ENCODE peak calls at places on chromosomes 1 and 21, in seven cellular contexts. F, O, N, J, E, Q and Z are unnamed samples. For H3K4me1, the result is how much of the 10 kb centered on the place peaks cover.

GRCh38 chr1:60970081-60970509 is 112.3 kb upstream of the NFIA start:
- DNase-seq in N (no peak), F (no peak), Q (no peak), J (no peak), E (no peak), O (no peak), Z (no peak)

GRCh38 chr21:21397464-21397863 is 399.3 kb downstream of the NCAM2 start:
- DNase-seq in E (no peak), F (no peak), N (no peak), O (no peak), Q (no peak), J (no peak), Z (peak)

GRCh38 chr1:89525169-89525855 is 683 bp downstream of the LRRC8B start:
- DNase-seq in N (peak), O (peak), E (peak), J (peak), F (no peak), Q (peak), Z (peak)

GRCh38 chr1:202005958-202006357 is 4.4 kb upstream of the ELF3 start:
- DNase-seq in E (no peak), J (no peak), Q (no peak), N (no peak), F (no peak), O (no peak), Z (no peak)

GRCh38 chr1:93288558-93288957 is 57.1 kb upstream of the DR1 start:
- DNase-seq in N (no peak), Q (no peak), O (no peak), J (no peak), F (no peak), E (no peak), Z (no peak)

GRCh38 chr1:111801071-111801850 is 45.6 kb downstream of the DDX20 start:
- DNase-seq in O (no peak), Q (no peak), J (peak), N (no peak), F (no peak), E (peak), Z (no peak)

GRCh38 chr1:226708967-226709396 is 30.1 kb downstream of the ITPKB start:
- DNase-seq in F (no peak), E (no peak), O (no peak), N (no peak), Q (no peak), J (no peak), Z (no peak)

GRCh38 chr21:32545948-32546441 is 39.3 kb downstream of the TCP10L start:
- DNase-seq in O (no peak), F (no peak), J (no peak), E (no peak), N (no peak), Q (no peak), Z (no peak)

GRCh38 chr1:54882483-54882882 is 4.5 kb downstream of the DHCR24 start:
- DNase-seq in N (no peak), Q (no peak), E (no peak), F (no peak), O (no peak), J (no peak), Z (no peak)

GRCh38 chr21:19981938-19982337 is 1016.3 kb upstream of the NCAM2 start:
- DNase-seq in N (no peak), Q (no peak), E (no peak), F (no peak), O (no peak), J (no peak), Z (no peak)

GRCh38 chr1:185996211-185996610 is 262.0 kb downstream of the HMCN1 start:
- DNase-seq in N (no peak), Q (peak), J (no peak), F (no peak), E (peak), O (no peak), Z (peak)

GRCh38 chr1:231395051-231395995 is 26.8 kb downstream of the EGLN1 start:
- DNase-seq in E (peak), F (no peak), J (no peak), Q (no peak), N (no peak), O (no peak), Z (no peak)

GRCh38 chr1:59574085-59574484 is 240.7 kb upstream of the HOOK1 start:
- DNase-seq in O (no peak), F (no peak), N (no peak), J (no peak), E (no peak), Q (no peak), Z (no peak)

GRCh38 chr1:27257155-27257554 is 22.7 kb downstream of the WDTC1 start:
- DNase-seq in O (no peak), E (no peak), N (no peak), Q (no peak), F (no peak), J (no peak), Z (no peak)

GRCh38 chr1:150186789-150187559 is 37.3 kb downstream of the PLEKHO1 start:
- DNase-seq in O (no peak), Q (peak), J (no peak), E (peak), F (no peak), N (no peak), Z (no peak)

GRCh38 chr1:217244946-217245345 is 385.9 kb downstream of the GPATCH2 start:
- DNase-seq in O (no peak), E (no peak), N (no peak), Q (no peak), J (no peak), F (no peak), Z (no peak)
- H3K4me3 ChIP-seq in O (no peak), E (no peak), N (no peak), Q (no peak), J (no peak), F (no peak), Z (no peak)

DNA sequence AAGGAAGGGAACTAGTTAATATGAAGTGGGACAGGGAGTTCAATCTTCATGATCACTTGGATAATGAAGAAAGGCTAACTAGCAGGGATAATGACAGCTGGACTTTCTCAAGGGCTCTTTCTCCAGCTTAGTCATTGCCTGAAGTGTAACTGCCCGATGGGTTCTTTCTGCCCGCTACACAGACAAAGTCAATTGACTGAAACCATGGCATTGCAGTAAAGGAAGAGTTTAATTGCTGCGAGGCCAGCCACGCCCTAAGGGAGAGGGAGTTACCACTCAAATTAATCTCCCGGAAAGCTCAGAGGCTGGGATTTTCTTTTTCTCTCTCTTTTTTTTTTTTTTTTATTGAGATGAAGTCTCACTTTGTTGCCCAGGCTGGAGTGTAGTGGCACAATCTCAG is 16.6 kb upstream of the SLC2A5 start:
- DNase-seq in J (no peak), Q (no peak), F (no peak), E (no peak), O (no peak), N (no peak), Z (no peak)
- H3K27ac ChIP-seq in J (peak), Q (no peak), F (no peak), E (no peak), O (no peak), N (no peak), Z (no peak)

DNA sequence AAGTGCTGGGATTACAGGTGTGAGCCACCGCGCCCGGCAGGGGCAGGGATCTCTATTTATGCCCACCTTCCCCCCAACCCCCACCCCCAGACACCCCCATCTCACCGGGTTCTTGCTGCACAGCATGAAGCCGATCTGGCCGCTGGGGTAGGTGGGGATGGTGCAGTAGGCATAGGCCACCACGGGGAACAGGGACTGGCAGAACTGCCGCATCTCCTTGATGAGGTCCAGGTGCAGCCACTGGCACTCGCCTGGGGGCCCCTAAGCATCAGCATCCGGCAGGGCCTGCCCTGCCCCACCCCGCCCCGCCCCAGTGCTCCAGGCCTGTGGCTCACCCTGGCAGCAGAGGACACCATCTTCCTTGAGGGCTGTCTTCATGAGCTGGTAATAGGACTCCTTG is 4.1 kb downstream of the SRM start:
- DNase-seq in J (no peak), N (no peak), O (no peak), Q (no peak), F (no peak), E (no peak), Z (no peak)
- H3K4me1 ChIP-seq in J (under half), N (under half), O (under half), Q (under half), F (under half), E (under half), Z (under half)

GRCh38 chr1:209585197-209585596 is 1.7 kb downstream of the CAMK1G start:
- DNase-seq in E (no peak), J (no peak), N (no peak), F (no peak), O (no peak), Q (no peak), Z (no peak)
- H3K4me3 ChIP-seq in E (no peak), J (no peak), N (no peak), F (no peak), O (no peak), Q (no peak), Z (no peak)

DNA sequence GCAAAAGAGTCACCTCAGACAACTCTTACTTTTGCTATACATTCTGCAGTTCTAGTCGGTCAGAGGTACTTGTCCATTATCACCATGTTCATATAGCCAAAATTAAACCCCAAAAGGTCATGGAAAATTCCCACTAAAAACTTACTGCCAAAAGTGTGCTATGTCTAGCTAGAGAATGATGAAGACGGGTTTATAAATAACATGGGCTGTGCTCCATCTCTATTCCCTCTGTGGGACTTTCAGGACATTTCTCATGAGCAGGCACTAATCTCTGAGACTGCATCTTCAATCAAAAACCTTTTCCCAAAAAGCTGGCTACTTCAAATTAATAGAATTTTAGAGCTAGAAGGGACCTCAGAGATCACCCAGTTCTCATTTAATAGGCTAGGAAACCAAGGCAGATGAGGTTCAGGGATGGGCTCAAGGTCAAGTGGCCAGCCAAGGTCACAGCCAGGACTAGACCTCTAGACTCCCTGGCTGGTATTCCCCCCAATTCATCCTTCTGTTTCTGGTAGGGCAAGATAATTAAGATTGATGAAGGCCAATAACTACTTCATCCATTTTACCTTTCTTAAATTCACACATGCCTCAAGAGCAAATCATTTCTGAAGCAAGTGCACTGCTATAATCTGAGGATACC is 21.0 kb upstream of the MOB3C start:
- DNase-seq in Q (no peak), E (no peak), O (no peak), F (no peak), N (no peak), J (no peak), Z (no peak)
- H3K27ac ChIP-seq in Q (no peak), E (peak), O (no peak), F (peak), N (no peak), J (no peak), Z (peak)

GRCh38 chr1:85581138-85581801 is 709 bp downstream of the CCN1 start:
- DNase-seq in E (peak), Q (peak), N (peak), O (peak), J (peak), F (peak), Z (peak)

GRCh38 chr1:85579619-85580018 is 942 bp upstream of the CCN1 start:
- DNase-seq in F (no peak), Q (no peak), E (peak), N (peak), O (no peak), J (no peak), Z (peak)

GRCh38 chr1:85578321-85579295 is 2.0 kb upstream of the CCN1 start:
- DNase-seq in N (no peak), O (no peak), Q (no peak), E (no peak), J (no peak), F (no peak), Z (no peak)

GRCh38 chr1:85581802-85582686 is 1.5 kb downstream of the CCN1 start:
- DNase-seq in E (peak), O (peak), J (peak), F (peak), Q (peak), N (peak), Z (peak)

GRCh38 chr1:85580046-85580411 is 532 bp upstream of the CCN1 start:
- DNase-seq in J (peak), E (peak), F (no peak), N (peak), Q (no peak), O (no peak), Z (peak)
- H3K4me1 ChIP-seq in J (under half), E (half or more), F (under half), N (under half), Q (half or more), O (under half), Z (under half)

GRCh38 chr1:8019229-8019620 is 6.9 kb downstream of the ERRFI1 start:
- DNase-seq in Q (no peak), O (no peak), J (no peak), N (no peak), F (no peak), E (no peak), Z (no peak)
- H3K4me3 ChIP-seq in Q (no peak), O (no peak), J (no peak), N (no peak), F (no peak), E (no peak), Z (no peak)

GRCh38 chr1:94552071-94552586 is 10.6 kb upstream of the F3 start:
- DNase-seq in O (peak), N (peak), Q (peak), J (no peak), E (no peak), F (no peak), Z (no peak)

GRCh38 chr1:94554611-94555010 is 13.1 kb upstream of the F3 start:
- DNase-seq in N (no peak), E (no peak), J (no peak), O (no peak), F (no peak), Q (no peak), Z (no peak)

GRCh38 chr1:94555091-94555490 is 13.5 kb upstream of the F3 start:
- DNase-seq in O (no peak), Q (no peak), E (no peak), J (no peak), F (no peak), N (no peak), Z (no peak)

GRCh38 chr1:94553323-94553730 is 11.8 kb upstream of the F3 start:
- DNase-seq in O (no peak), Q (no peak), F (no peak), J (peak), E (no peak), N (peak), Z (no peak)

DNA sequence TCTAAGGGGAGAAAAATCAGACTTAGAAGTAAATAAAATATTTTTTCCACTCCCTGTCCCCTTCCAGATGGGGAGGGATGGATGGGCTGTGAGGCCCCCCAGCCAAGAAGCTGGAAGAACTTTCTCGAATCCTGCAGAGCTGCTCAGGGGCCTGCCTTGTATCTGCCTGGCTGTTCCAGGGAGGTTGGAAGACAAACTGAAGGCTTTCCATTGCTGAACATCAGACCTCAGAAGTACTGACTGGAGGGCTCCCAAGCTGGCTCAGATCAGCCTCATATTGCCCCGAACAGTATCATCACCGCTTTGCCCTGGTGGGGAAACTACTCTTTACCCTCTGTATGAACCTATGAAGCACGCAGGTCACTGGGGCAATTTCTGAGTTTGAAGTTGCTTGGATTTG is 12.4 kb upstream of the F3 start:
- DNase-seq in E (no peak), F (no peak), Q (no peak), J (no peak), N (no peak), O (no peak), Z (no peak)
- H3K27ac ChIP-seq in E (no peak), F (no peak), Q (no peak), J (peak), N (peak), O (no peak), Z (no peak)